ENCODE peak calls at places on chromosomes 12 and 14, in ten cellular contexts. X is HEK293T; E is HuH-7.5; J is T-helper 1 cell; F is hypothalamus; Y is cardiac muscle cell; B is activated naive CD8-positive, alpha-beta T cell treated with anti-CD3 and anti-CD28 coated beads, Interleukin-2, amount 10 ng/mL, durations not matched to agents 7 days and 5 days; D is CD4-positive, alpha-beta memory T cell; M is HT1080; H is lower lobe of right lung. T is an unnamed sample.

GRCh38 chr12:109951751-109952150 is 44.4 kb downstream of the GIT2 start:
- DNase-seq in E (no peak), B (no peak), M (peak; percentile 88), F (no peak), X (no peak), J (no peak), H (no peak), D (no peak), Y (peak; percentile 76), T (no peak)

GRCh38 chr12:12946686-12947355 is 5.1 kb downstream of the GPRC5D start:
- DNase-seq in D (no peak), J (no peak), H (no peak), Y (no peak), E (peak; percentile 44), F (peak; percentile 64), X (no peak), B (no peak), M (peak; percentile 42), T (no peak)

GRCh38 chr12:106841471-106842302 is 67.2 kb downstream of the RIC8B start:
- DNase-seq in F (peak; percentile 3), M (peak; percentile 50), X (peak; percentile 42), J (peak; percentile 17), Y (peak; percentile 71), H (no peak), D (peak; percentile 47), B (no peak), E (peak; percentile 31), T (peak; percentile 50)

GRCh38 chr14:96204151-96205058 is at the start of gene BDKRB2:
- DNase-seq in M (peak; percentile 77), E (peak; percentile 59), F (peak; percentile 34), B (no peak), X (peak; percentile 81), D (no peak), J (no peak), Y (peak; percentile 82), H (peak; percentile 73), T (peak; percentile 94)

GRCh38 chr12:78118036-78118435 is 287.3 kb downstream of the NAV3 start:
- DNase-seq in F (no peak), M (no peak), E (no peak), Y (no peak), B (no peak), X (peak; percentile 20), D (no peak), H (no peak), J (no peak), T (no peak)

GRCh38 chr12:70971395-70971794 is 50.9 kb upstream of the PTPRR start:
- DNase-seq in M (peak; percentile 57), F (no peak), J (no peak), H (no peak), D (no peak), Y (peak; percentile 70), E (no peak), X (no peak), B (no peak), T (no peak)

GRCh38 chr12:21699851-21700250 is 42.2 kb upstream of the LDHB start:
- DNase-seq in D (no peak), F (no peak), B (no peak), Y (no peak), X (no peak), J (no peak), M (no peak), E (no peak), H (no peak), T (no peak)

GRCh38 chr12:48104531-48104930 is 1.3 kb downstream of the SENP1 start:
- DNase-seq in B (no peak), J (no peak), Y (no peak), H (no peak), X (no peak), D (no peak), F (no peak), E (no peak), M (no peak), T (no peak)

GRCh38 chr12:27844427-27845090 is 64.5 kb upstream of the MANSC4 start:
- DNase-seq in B (no peak), F (no peak), X (no peak), H (no peak), M (no peak), E (no peak), D (no peak), Y (peak; percentile 52), J (no peak), T (no peak)

GRCh38 chr12:56297400-56297799 is 2.7 kb downstream of the CS start:
- DNase-seq in Y (no peak), M (no peak), F (no peak), H (no peak), J (no peak), D (no peak), X (no peak), B (no peak), E (no peak), T (no peak)

GRCh38 chr14:90655829-90656228 is 160.4 kb downstream of the TTC7B start:
- DNase-seq in J (no peak), M (no peak), F (no peak), H (no peak), Y (no peak), E (no peak), D (no peak), B (no peak), X (no peak), T (no peak)

GRCh38 chr14:67442139-67442906 is 30.4 kb upstream of the PLEK2 start:
- DNase-seq in H (no peak), J (no peak), M (no peak), B (no peak), D (no peak), X (no peak), F (no peak), Y (no peak), E (no peak), T (no peak)

GRCh38 chr12:26845057-26845666 is 12.2 kb upstream of the ITPR2 start:
- DNase-seq in D (peak; percentile 16), E (no peak), J (no peak), Y (peak; percentile 76), B (no peak), F (peak; percentile 15), H (peak; percentile 63), X (peak; percentile 27), M (peak; percentile 50), T (peak; percentile 50)

GRCh38 chr12:76199808-76200207 is 115.3 kb upstream of the NAP1L1 start:
- DNase-seq in X (no peak), J (no peak), Y (peak; percentile 75), B (no peak), D (no peak), H (no peak), F (no peak), E (no peak), M (peak; percentile 40), T (no peak)

GRCh38 chr14:104436741-104437701 is 142.5 kb upstream of the C14orf180 start:
- DNase-seq in F (no peak), J (no peak), Y (no peak), X (peak; percentile 4), E (no peak), M (no peak), B (no peak), H (peak; percentile 40), D (no peak), T (no peak)

GRCh38 chr12:47850153-47851084 is 30.7 kb upstream of the HDAC7 start:
- DNase-seq in Y (no peak), J (no peak), E (peak; percentile 76), X (no peak), M (no peak), F (no peak), D (no peak), H (no peak), B (no peak), T (no peak)

GRCh38 chr14:71469936-71470335 is 462.3 kb upstream of the RGS6 start:
- DNase-seq in D (no peak), J (no peak), X (no peak), B (no peak), M (no peak), E (no peak), F (no peak), H (no peak), Y (no peak), T (no peak)

GRCh38 chr14:50010752-50011151 is 105.6 kb downstream of the VCPKMT start:
- DNase-seq in F (no peak), H (no peak), J (no peak), Y (no peak), E (no peak), X (no peak), B (no peak), M (no peak), D (no peak), T (no peak)

GRCh38 chr12:52755533-52755932 is 21.6 kb downstream of the KRT76 start:
- DNase-seq in D (no peak), E (no peak), Y (no peak), M (no peak), J (no peak), F (no peak), X (no peak), B (no peak), H (no peak), T (no peak)

GRCh38 chr12:4270016-4270669 is 3.4 kb upstream of the CCND2 start:
- DNase-seq in X (no peak), M (no peak), J (no peak), H (no peak), F (no peak), D (no peak), E (no peak), Y (no peak), B (peak; percentile 72), T (no peak)

GRCh38 chr14:84555493-84555892 is 974.5 kb upstream of the FLRT2 start:
- DNase-seq in D (no peak), F (no peak), E (no peak), H (no peak), B (no peak), J (no peak), X (no peak), Y (no peak), M (no peak), T (no peak)

GRCh38 chr12:117579939-117580717 is 218.7 kb upstream of the NOS1 start:
- DNase-seq in E (no peak), X (no peak), Y (no peak), F (peak; percentile 1), H (no peak), B (no peak), D (no peak), J (no peak), M (no peak), T (no peak)

GRCh38 chr12:6276936-6277615 is 33.4 kb upstream of the PLEKHG6 start:
- DNase-seq in H (peak; percentile 43), M (no peak), D (no peak), Y (no peak), J (no peak), E (no peak), X (no peak), B (no peak), F (no peak), T (no peak)

T was measured in A549.